ENCODE peak calls at places on chromosomes 7 and 10, in nine cellular contexts. L is spleen, A is astrocyte, T is heart left ventricle, F is fibroblast of lung, Q is lower lobe of right lung, U is psoas muscle, I is H9, H is left ventricle myocardium inferior. C is an unnamed sample. For H3K4me1, the result is how much of the 10 kb centered on the place peaks cover.

GRCh38 chr7:39451901-39452300 is 114.3 kb upstream of the YAE1 start:
- DNase-seq in I (no peak), L (no peak), A (no peak), H (no peak), T (no peak), F (no peak), Q (no peak), U (no peak), C (no peak)

GRCh38 chr7:43700059-43700501 is 29.2 kb downstream of the COA1 start:
- DNase-seq in F (peak), L (no peak), Q (no peak), H (no peak), I (no peak), T (no peak), A (peak), U (no peak), C (no peak)

GRCh38 chr7:26504417-26504816 is 212.8 kb downstream of the SNX10 start:
- DNase-seq in F (no peak), U (no peak), L (no peak), I (no peak), Q (no peak), A (no peak), H (no peak), T (no peak), C (no peak)

GRCh38 chr7:35260254-35260653 is 6.4 kb upstream of the TBX20 start:
- DNase-seq in Q (no peak), H (no peak), L (no peak), F (no peak), T (no peak), I (no peak), A (no peak), U (no peak), C (no peak)

GRCh38 chr7:33933611-33934281 is 28.4 kb downstream of the BMPER start:
- DNase-seq in A (peak), Q (no peak), F (peak), L (no peak), I (no peak), H (no peak), T (no peak), U (no peak), C (no peak)

GRCh38 chr7:104528142-104528541 is 199.7 kb downstream of the LHFPL3 start:
- DNase-seq in L (no peak), H (no peak), F (no peak), I (no peak), Q (no peak), U (no peak), T (no peak), A (no peak), C (no peak)

GRCh38 chr10:99484626-99485581 is 47.8 kb upstream of the NKX2-3 start:
- DNase-seq in H (no peak), F (no peak), Q (no peak), L (no peak), A (no peak), U (no peak), T (no peak), I (peak), C (no peak)

GRCh38 chr10:28761084-28761875 is 84.0 kb downstream of the BAMBI start:
- DNase-seq in A (peak), L (no peak), I (no peak), T (no peak), H (no peak), F (no peak), Q (no peak), U (no peak), C (no peak)

GRCh38 chr7:87420173-87420572 is 55.3 kb downstream of the ABCB4 start:
- DNase-seq in F (no peak), T (no peak), Q (no peak), U (no peak), I (no peak), L (no peak), H (no peak), A (no peak), C (no peak)

GRCh38 chr10:25934673-25935139 is 677 bp downstream of the MYO3A start:
- DNase-seq in I (peak), H (no peak), U (no peak), F (no peak), T (no peak), L (no peak), A (no peak), Q (no peak), C (no peak)

GRCh38 chr10:102628451-102628911 is 15.8 kb upstream of the TRIM8 start:
- DNase-seq in H (peak), U (peak), Q (peak), L (peak), A (no peak), T (peak), F (no peak), I (no peak), C (no peak)

GRCh38 chr10:99983280-99983988 is 26.3 kb downstream of the DNMBP start:
- DNase-seq in I (no peak), A (peak), T (peak), H (peak), F (peak), L (no peak), Q (no peak), U (peak), C (peak)

GRCh38 chr10:50607526-50607925 is 16.2 kb downstream of the SGMS1 start:
- DNase-seq in T (no peak), U (no peak), H (no peak), F (peak), A (no peak), I (no peak), L (no peak), Q (no peak), C (no peak)
- H3K4me1 ChIP-seq in T (half or more), U (half or more), H (half or more), F (under half), A (under half), I (under half), L (half or more), Q (half or more), C (under half)

DNA sequence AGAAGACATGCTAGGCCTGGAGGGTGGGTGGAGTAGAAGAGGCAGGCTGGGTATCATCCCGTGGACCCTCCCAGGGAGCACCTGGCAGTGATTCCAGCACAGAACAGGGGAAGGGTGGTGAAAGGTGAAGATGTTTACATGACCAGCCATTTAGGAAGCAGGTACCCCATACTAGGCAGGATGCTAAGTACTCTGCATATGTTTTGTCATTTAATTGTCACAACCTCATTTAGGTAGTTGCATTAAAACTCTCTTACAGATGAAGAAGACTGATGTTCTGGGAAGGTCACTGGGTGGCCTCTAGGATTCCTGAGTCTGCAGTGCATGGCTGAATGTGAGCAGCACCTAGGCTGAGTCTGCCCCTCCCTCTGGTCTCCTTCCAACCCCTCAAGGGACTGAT is 15.2 kb downstream of the ITPRIP start:
- DNase-seq in Q (no peak), A (no peak), H (no peak), F (no peak), U (no peak), L (peak), I (peak), T (no peak), C (no peak)
- H3K27ac ChIP-seq in Q (peak), A (no peak), H (peak), F (no peak), U (peak), L (peak), I (no peak), T (peak), C (no peak)

DNA sequence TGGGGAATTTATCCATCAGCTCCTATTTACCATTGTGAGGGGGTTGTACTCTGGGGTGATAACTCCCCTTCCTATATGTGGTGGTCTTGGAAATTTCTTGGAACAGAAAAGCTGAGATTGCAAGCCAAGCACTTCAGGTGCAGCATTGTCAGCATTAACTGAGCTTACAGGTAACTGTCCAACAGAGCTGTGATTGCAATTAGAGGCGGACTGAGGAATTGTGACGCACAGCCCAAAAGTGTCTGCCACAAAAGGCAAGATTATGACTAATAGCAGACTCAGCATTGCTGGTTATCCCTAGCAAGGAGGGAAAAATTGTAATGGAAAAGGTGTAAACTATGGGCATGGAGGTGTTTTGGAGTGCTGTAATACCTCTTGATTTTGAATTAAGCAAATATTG is 126.1 kb upstream of the AGR3 start:
- DNase-seq in H (no peak), Q (no peak), F (no peak), I (no peak), A (peak), U (no peak), L (no peak), T (no peak), C (no peak)
- H3K4me1 ChIP-seq in H (under half), Q (under half), F (under half), I (under half), A (under half), U (under half), L (under half), T (under half), C (under half)

DNA sequence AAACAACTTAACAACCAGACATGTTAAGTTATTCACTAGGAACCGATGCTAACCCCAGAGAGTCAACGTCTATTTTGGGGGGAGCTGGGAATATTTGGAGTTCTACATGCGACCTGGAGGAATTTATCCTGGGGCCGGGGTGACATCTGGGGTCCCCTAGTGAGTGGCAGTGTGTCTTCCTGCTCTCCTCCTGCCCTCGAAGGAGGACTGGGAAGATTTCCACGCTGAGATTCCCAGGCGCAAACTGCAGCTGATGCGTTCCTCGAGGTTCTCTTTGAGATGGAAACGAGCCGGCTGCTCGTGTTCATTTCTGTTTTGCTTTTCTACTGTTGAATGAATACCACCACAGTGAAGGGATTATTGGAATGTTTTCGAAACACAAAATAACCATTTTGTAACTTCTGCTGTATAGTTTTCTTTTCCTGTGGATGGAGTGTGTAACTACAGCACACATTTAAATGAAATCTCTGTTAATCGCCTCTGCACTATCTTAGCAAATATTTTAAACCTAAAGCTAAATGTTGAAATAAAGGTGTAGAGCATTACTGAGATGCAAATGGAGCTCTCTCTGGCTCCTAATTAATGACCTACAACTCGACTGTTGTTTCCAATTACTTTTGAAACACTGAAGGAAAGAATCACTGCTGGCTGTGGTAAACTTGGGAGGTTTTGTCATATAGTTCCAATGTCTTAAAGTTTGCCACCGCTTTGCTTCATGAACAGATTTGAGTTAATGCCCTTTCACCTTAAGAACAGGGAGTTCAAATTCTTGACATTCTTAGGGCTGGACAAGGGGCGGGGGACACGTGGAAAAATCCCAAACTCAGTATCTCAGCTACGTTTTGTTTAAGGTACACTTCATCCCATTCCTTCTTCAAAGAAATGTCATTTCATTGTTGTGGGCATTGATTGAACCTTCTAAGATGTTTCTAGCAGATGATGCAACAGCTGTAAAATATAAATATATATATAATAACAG is 21.1 kb downstream of the GATA3 start:
- DNase-seq in Q (no peak), T (no peak), L (no peak), H (no peak), I (no peak), F (no peak), U (no peak), A (no peak), C (no peak)
- H3K27ac ChIP-seq in Q (no peak), T (no peak), L (no peak), H (no peak), I (no peak), F (no peak), U (no peak), A (no peak), C (no peak)

DNA sequence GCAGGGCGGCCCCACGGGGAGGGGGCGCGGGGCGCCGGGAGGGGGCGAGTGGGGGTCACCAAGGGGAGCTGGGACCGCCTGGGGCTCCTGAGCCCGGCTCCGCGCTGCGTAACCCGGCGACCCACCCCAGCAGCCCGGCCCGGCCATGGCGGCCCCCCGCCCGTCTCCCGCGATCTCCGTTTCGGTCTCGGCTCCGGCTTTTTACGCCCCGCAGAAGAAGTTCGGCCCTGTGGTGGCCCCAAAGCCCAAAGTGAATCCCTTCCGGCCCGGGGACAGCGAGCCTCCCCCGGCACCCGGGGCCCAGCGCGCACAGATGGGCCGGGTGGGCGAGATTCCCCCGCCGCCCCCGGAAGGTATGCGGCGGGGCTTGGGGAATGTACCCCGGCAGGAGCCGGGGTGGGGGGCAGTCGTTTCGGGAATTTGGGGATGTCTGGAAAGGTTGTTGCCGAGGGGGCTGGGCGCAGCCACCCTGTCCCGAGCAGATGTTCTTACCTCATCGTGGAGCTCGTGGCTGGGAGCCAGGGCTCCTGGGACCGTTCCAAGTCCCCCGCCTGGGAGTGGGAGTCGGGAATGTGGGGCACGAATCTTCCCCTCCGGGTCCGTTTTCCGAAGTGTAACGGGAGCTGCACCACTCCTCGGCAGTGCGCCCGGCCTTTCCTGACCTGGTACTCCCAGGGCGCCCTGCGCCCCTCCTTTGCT is 431 bp downstream of the ZYX start:
- DNase-seq in Q (peak), L (peak), H (peak), F (peak), A (peak), U (peak), I (peak), T (peak), C (peak)
- H3K4me1 ChIP-seq in Q (half or more), L (half or more), H (half or more), F (under half), A (under half), U (half or more), I (under half), T (half or more), C (half or more)

GRCh38 chr7:139673230-139673629 is 104.6 kb downstream of the HIPK2 start:
- DNase-seq in U (no peak), F (no peak), T (no peak), L (no peak), H (no peak), Q (no peak), A (no peak), I (peak), C (peak)
- H3K27ac ChIP-seq in U (no peak), F (no peak), T (peak), L (no peak), H (peak), Q (no peak), A (no peak), I (no peak), C (peak)

GRCh38 chr10:69340695-69341094 is 62.4 kb downstream of the HK1 start:
- DNase-seq in H (no peak), L (no peak), A (no peak), F (no peak), T (no peak), Q (no peak), U (no peak), I (no peak), C (no peak)
- H3K4me1 ChIP-seq in H (half or more), L (half or more), A (under half), F (under half), T (half or more), Q (half or more), U (half or more), I (under half), C (under half)

C was measured in Peyer's patch.